ENCODE peak calls at places on chromosomes 2 and 18, in four cellular contexts. N, G, X and D are unnamed samples. For H3K9me3 and H3K36me3, the result is how much of the 10 kb centered on the place peaks cover.

GRCh38 chr18:62832282-62832681 is 116.9 kb downstream of the PHLPP1 start:
- DNase-seq in X (no peak), N (no peak), G (no peak), D (no peak)

GRCh38 chr2:128503358-128504241 is 184.9 kb upstream of the HS6ST1 start:
- DNase-seq in N (no peak), G (no peak), X (no peak), D (no peak)

GRCh38 chr2:152336854-152337510 is 2.0 kb downstream of the FMNL2 start:
- DNase-seq in N (peak), X (no peak), G (peak), D (peak)

GRCh38 chr2:230909841-230910545 is 15.0 kb downstream of the GPR55 start:
- DNase-seq in X (no peak), G (no peak), N (no peak), D (no peak)

GRCh38 chr18:74990563-74991081 is 218.3 kb downstream of the PTGR3 start:
- DNase-seq in G (no peak), N (peak), X (no peak), D (no peak)

GRCh38 chr2:10331702-10332401 is 29.1 kb downstream of the HPCAL1 start:
- DNase-seq in X (no peak), N (no peak), G (no peak), D (peak)

GRCh38 chr2:96437512-96437911 is 67.6 kb downstream of the NEURL3 start:
- DNase-seq in N (no peak), X (no peak), G (no peak), D (no peak)

GRCh38 chr2:112767693-112768380 is 3.4 kb upstream of the CKAP2L start:
- DNase-seq in N (no peak), X (no peak), G (no peak), D (peak)

GRCh38 chr2:15704086-15704787 is 112.6 kb downstream of the DDX1 start:
- DNase-seq in N (no peak), G (no peak), X (no peak), D (no peak)

GRCh38 chr2:137508739-137509384 is 455.4 kb upstream of the HNMT start:
- DNase-seq in G (no peak), N (no peak), X (no peak), D (no peak)

GRCh38 chr2:2243666-2244065 is 87.4 kb downstream of the MYT1L start:
- DNase-seq in X (no peak), N (no peak), G (no peak), D (no peak)

GRCh38 chr2:10561636-10562035 is 113.5 kb upstream of the ODC1 start:
- DNase-seq in X (no peak), N (no peak), G (no peak), D (no peak)

GRCh38 chr2:191212119-191212518 is 33.1 kb upstream of the MYO1B start:
- DNase-seq in X (no peak), N (no peak), G (no peak), D (no peak)

GRCh38 chr2:132911726-132912724 is 242.0 kb upstream of the LYPD1 start:
- DNase-seq in N (peak), X (no peak), G (peak), D (no peak)

GRCh38 chr2:228039752-228040534 is 141.5 kb downstream of the SPHKAP start:
- DNase-seq in G (no peak), N (no peak), X (no peak), D (peak)

DNA sequence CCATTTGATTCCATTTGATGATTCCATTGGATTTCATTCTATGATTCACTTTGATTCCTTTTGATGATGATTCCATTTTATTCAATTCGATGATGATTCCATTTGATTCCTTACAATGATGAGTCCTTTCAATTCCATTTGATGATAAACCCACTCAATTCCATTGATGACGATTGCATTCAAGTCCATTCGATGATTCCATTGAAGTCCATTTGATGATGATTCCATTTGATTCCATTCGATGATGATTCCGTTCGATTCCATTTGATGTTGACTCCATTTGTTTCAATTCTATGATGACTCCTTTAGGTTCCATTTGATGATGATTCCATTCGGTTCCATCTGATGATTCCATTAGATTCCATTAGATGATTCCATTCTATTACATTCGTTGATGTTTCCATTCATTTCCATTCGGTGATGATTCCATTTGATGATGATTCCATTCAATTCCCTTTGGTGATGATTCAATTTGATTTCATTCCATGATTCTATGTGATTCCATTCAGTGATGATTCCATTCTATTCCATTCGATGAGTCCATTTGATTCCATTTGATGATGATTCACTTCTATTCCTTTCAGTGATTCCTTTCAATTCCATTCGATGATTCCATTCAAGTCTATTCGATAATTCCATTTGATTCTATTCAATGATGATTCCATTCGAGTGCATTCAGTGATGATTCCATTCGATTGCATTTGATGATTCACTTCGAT is 1106.0 kb downstream of the RPIA start:
- DNase-seq in X (no peak), N (no peak), G (no peak), D (no peak)
- H3K9me3 ChIP-seq in X (under half), N (under half), G (under half), D (under half)

GRCh38 chr2:241112592-241112991 is 10.5 kb upstream of the MTERF4 start:
- DNase-seq in X (no peak), G (no peak), N (no peak), D (no peak)
- H3K4me3 ChIP-seq in X (no peak), G (no peak), N (no peak), D (no peak)

DNA sequence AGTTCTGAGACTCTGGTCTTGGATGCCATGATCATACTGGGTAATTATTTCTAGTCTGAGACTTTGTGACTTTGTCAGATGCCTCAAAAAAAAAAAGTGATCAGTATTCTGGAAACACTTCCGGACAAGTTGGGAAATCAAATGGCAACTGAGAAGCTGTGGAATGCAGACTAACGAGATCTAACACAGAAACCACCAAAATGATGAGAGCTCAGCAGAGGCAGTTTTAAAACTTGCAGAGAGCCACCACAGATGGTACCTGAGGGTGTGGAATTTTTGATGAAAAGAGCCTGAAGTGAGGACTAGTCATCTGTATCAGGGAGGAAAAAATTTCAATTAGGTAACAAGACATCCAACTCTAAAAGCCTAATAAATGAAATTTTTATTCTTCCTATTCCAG is 5.5 kb upstream of the GPR75 start:
- DNase-seq in N (no peak), G (no peak), X (no peak), D (no peak)
- H3K36me3 ChIP-seq in N (under half), G (under half), X (under half), D (under half)

DNA sequence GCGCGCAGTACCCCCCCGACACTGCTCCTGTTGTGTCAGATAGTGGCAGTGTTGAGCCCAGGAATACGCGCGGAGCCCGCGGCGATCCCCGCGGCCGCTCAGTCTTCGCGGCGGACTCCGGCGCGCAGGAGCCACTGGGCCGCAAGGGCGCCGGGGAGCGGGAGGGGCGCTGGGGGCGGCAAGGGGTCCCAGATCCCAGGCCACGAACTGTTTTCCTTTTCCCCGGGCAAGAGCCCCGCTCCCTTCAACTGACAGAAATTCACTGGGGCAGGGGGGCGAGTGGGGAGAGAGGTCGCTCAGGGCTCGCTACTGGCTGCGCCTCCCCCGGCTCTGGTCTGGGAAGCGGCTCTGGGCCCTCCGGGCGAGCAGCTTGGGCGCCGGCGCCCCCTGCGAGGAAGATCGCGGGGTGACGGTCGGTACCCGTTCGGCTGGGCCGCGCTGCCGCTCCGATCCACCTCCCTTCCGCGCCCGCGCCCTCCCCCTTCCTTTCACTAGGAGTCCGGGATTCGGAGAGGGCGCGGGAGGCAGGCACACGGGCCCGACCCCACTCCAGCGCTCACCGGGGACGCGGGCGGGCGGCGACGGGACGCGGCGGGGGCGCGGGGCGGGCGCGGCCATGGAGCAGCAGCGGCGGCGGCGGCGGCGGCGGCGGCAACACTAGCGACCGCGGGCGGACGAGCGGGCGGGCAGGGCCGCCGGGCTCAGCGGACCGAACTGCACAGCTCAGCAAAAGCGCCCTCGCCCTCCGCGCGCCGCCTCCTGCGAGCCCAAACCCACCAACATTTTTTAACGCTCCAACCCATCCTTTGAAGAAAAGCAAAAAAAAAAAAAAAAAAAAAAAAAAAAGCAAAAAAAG is 1.4 kb upstream of the SETBP1 start:
- DNase-seq in X (peak), G (peak), N (peak), D (peak)
- H3K9me3 ChIP-seq in X (under half), G (under half), N (under half), D (under half)